ENCODE peak calls at places on chromosomes 12 and 14, in six cellular contexts. G is mesenteric fat pad; P is endodermal cell; X is head of caudate nucleus; Y is stimulated activated CD4-positive, alpha-beta T cell treated with anti-CD3 and anti-CD28 coated beads, Interleukin-1b, Interleukin-23, amount 100 ng/mL, for 4 hours; B is foreskin melanocyte. K is an unnamed sample.

GRCh38 chr14:53273671-53274072 is 120.5 kb upstream of the DDHD1 start:
- DNase-seq in G (no peak), P (no peak), X (no peak), Y (no peak), B (no peak), K (peak)

GRCh38 chr12:68303850-68304249 is 28.3 kb downstream of the MDM1 start:
- DNase-seq in G (no peak), P (no peak), X (no peak), Y (no peak), B (no peak), K (no peak)

GRCh38 chr14:93829839-93830481 is 41.7 kb upstream of the PRIMA1 start:
- DNase-seq in G (no peak), P (no peak), X (no peak), Y (no peak), B (no peak), K (no peak)

GRCh38 chr12:612293-612692 is 51.0 kb downstream of the NINJ2 start:
- DNase-seq in G (peak), P (peak), X (no peak), Y (no peak), B (no peak), K (no peak)

GRCh38 chr12:113088037-113088436 is 31.5 kb downstream of the DTX1 start:
- DNase-seq in G (no peak), P (no peak), X (no peak), Y (no peak), B (no peak), K (peak)

GRCh38 chr12:88036368-88036965 is 7.3 kb upstream of the C12orf50 start:
- DNase-seq in G (no peak), P (no peak), X (no peak), Y (no peak), B (no peak), K (no peak)

GRCh38 chr14:56131004-56131864 is 13.0 kb downstream of the PELI2 start:
- DNase-seq in G (no peak), P (no peak), X (no peak), Y (no peak), B (no peak), K (no peak)

GRCh38 chr12:622420-622819 is 40.8 kb downstream of the NINJ2 start:
- DNase-seq in G (no peak), P (no peak), X (no peak), Y (no peak), B (no peak), K (no peak)

GRCh38 chr12:38163442-38163801 is 153.2 kb upstream of the ALG10B start:
- DNase-seq in G (peak), P (no peak), X (no peak), Y (no peak), B (no peak), K (no peak)

GRCh38 chr12:3980504-3981272 is 107.5 kb upstream of the PARP11 start:
- DNase-seq in G (no peak), P (peak), X (no peak), Y (no peak), B (no peak), K (no peak)

GRCh38 chr12:117674313-117674712 is 294.5 kb downstream of the KSR2 start:
- DNase-seq in G (no peak), P (no peak), X (no peak), Y (no peak), B (no peak), K (no peak)

GRCh38 chr12:95648990-95649791 is 97.9 kb upstream of the USP44 start:
- DNase-seq in G (no peak), P (no peak), X (no peak), Y (no peak), B (peak), K (no peak)

GRCh38 chr14:70086685-70087379 is 101.9 kb downstream of the SLC8A3 start:
- DNase-seq in G (no peak), P (peak), X (peak), Y (no peak), B (peak), K (peak)

GRCh38 chr14:28381656-28382055 is 384.9 kb upstream of the FOXG1 start:
- DNase-seq in G (no peak), P (no peak), X (no peak), Y (no peak), B (no peak), K (no peak)

GRCh38 chr12:106317406-106318082 is 15.0 kb downstream of the TCP11L2 start:
- DNase-seq in G (no peak), P (no peak), X (no peak), Y (no peak), B (no peak), K (no peak)

GRCh38 chr12:27965411-27965810 is 7.1 kb downstream of the PTHLH start:
- DNase-seq in G (no peak), P (no peak), X (no peak), Y (no peak), B (no peak), K (peak)

GRCh38 chr14:92686411-92686762 is 62.0 kb downstream of the LGMN start:
- DNase-seq in G (no peak), P (no peak), X (no peak), Y (no peak), B (no peak), K (no peak)

GRCh38 chr14:105026789-105027563 is 6.1 kb upstream of the CDCA4 start:
- DNase-seq in G (no peak), P (no peak), X (no peak), Y (no peak), B (peak), K (no peak)

GRCh38 chr12:67772276-67773169 is 124.0 kb downstream of the DYRK2 start:
- DNase-seq in G (no peak), P (peak), X (no peak), Y (no peak), B (no peak), K (peak)

GRCh38 chr12:110256780-110257431 is 24.1 kb upstream of the ATP2A2 start:
- DNase-seq in G (peak), P (peak), X (no peak), Y (no peak), B (no peak), K (no peak)

GRCh38 chr12:81722004-81722403 is 37.1 kb downstream of the PPFIA2 start:
- DNase-seq in G (no peak), P (no peak), X (no peak), Y (no peak), B (no peak), K (no peak)

GRCh38 chr14:23013056-23014054 is 3.4 kb upstream of the C14orf93 start:
- DNase-seq in G (no peak), P (no peak), X (no peak), Y (no peak), B (no peak), K (no peak)

GRCh38 chr12:94261781-94262180 is 113.4 kb downstream of the PLXNC1 start:
- DNase-seq in G (no peak), P (no peak), X (no peak), Y (no peak), B (no peak), K (no peak)

GRCh38 chr12:9760699-9761406 is at the start of gene CD69:
- DNase-seq in G (no peak), P (no peak), X (no peak), Y (peak), B (no peak), K (no peak)

GRCh38 chr12:115012861-115013667 is 329.1 kb upstream of the TBX3 start:
- DNase-seq in G (no peak), P (no peak), X (no peak), Y (no peak), B (no peak), K (peak)

GRCh38 chr14:70823281-70823680 is 14.0 kb upstream of the MAP3K9 start:
- DNase-seq in G (no peak), P (no peak), X (no peak), Y (no peak), B (no peak), K (no peak)

GRCh38 chr12:98253207-98253606 is 262.2 kb upstream of the TMPO start:
- DNase-seq in G (no peak), P (no peak), X (no peak), Y (no peak), B (no peak), K (no peak)

GRCh38 chr12:727321-727720 is 25.1 kb upstream of the WNK1 start:
- DNase-seq in G (no peak), P (no peak), X (no peak), Y (no peak), B (no peak), K (no peak)

GRCh38 chr14:101719708-101720107 is 41.8 kb upstream of the PPP2R5C start:
- DNase-seq in G (peak), P (peak), X (peak), Y (no peak), B (no peak), K (peak)

GRCh38 chr14:103871596-103872480 is 24.5 kb upstream of the PPP1R13B start:
- DNase-seq in G (no peak), P (peak), X (no peak), Y (peak), B (no peak), K (peak)

GRCh38 chr12:3527181-3527580 is 36.2 kb downstream of the PRMT8 start:
- DNase-seq in G (no peak), P (no peak), X (no peak), Y (no peak), B (peak), K (no peak)

GRCh38 chr14:42192659-42193425 is 586.2 kb downstream of the LRFN5 start:
- DNase-seq in G (no peak), P (no peak), X (no peak), Y (no peak), B (peak), K (peak)

GRCh38 chr12:11827096-11827841 is 177.8 kb downstream of the ETV6 start:
- DNase-seq in G (no peak), P (peak), X (no peak), Y (no peak), B (no peak), K (peak)

GRCh38 chr14:74414380-74414779 is 11.6 kb downstream of the SYNDIG1L start:
- DNase-seq in G (no peak), P (peak), X (no peak), Y (no peak), B (no peak), K (peak)

GRCh38 chr14:72544615-72545387 is 349.1 kb downstream of the DPF3 start:
- DNase-seq in G (no peak), P (peak), X (no peak), Y (no peak), B (no peak), K (peak)

GRCh38 chr14:103815253-103815652 is 32.1 kb downstream of the PPP1R13B start:
- DNase-seq in G (no peak), P (no peak), X (no peak), Y (no peak), B (no peak), K (no peak)

K was measured in mesendoderm.